ENCODE peak calls at places on chromosomes 6 and 20, in four cellular contexts. R is CD8-positive, alpha-beta T cell; M is tibial nerve; P is colonic mucosa. F is an unnamed sample.

GRCh38 chr6:31575335-31575901 is at the start of gene TNF:
- DNase-seq in R (peak; percentile 67), M (no peak), P (peak; percentile 62), F (no peak)

GRCh38 chr6:110646419-110646698 is 168.9 kb downstream of the CDK19 start:
- DNase-seq in R (no peak), M (no peak), P (no peak), F (no peak)

GRCh38 chr6:83198486-83199172 is 5.5 kb downstream of the RWDD2A start:
- DNase-seq in R (no peak), M (no peak), P (no peak), F (no peak)

GRCh38 chr6:34671801-34672656 is 24.5 kb downstream of the ILRUN start:
- DNase-seq in R (peak; percentile 75), M (no peak), P (peak; percentile 65), F (no peak)

GRCh38 chr6:162058281-162058875 is 669.2 kb downstream of the PRKN start:
- DNase-seq in R (no peak), M (no peak), P (peak; percentile 28), F (no peak)

GRCh38 chr20:24672886-24673677 is 203.7 kb downstream of the SYNDIG1 start:
- DNase-seq in R (no peak), M (no peak), P (no peak), F (no peak)

GRCh38 chr6:12298017-12298958 is 8.1 kb downstream of the EDN1 start:
- DNase-seq in R (no peak), M (no peak), P (no peak), F (no peak)

GRCh38 chr20:5448449-5449118 is 131.8 kb upstream of the PROKR2 start:
- DNase-seq in R (peak; percentile 58), M (peak; percentile 21), P (peak; percentile 59), F (no peak)

GRCh38 chr6:53395986-53396385 is 47.2 kb upstream of the ELOVL5 start:
- DNase-seq in R (no peak), M (no peak), P (no peak), F (no peak)

GRCh38 chr20:43009497-43009896 is 180.2 kb downstream of the PTPRT start:
- DNase-seq in R (no peak), M (no peak), P (no peak), F (no peak)

GRCh38 chr6:41170547-41171160 is 7.7 kb upstream of the TREM2 start:
- DNase-seq in R (no peak), M (no peak), P (no peak), F (no peak)

GRCh38 chr20:55386686-55387085 is 618.6 kb downstream of the CBLN4 start:
- DNase-seq in R (no peak), M (no peak), P (no peak), F (no peak)

GRCh38 chr6:115984809-115985208 is 75.9 kb downstream of the FRK start:
- DNase-seq in R (no peak), M (no peak), P (no peak), F (no peak)

GRCh38 chr20:50198716-50199115 is 8.1 kb downstream of the CEBPB start:
- DNase-seq in R (no peak), M (no peak), P (no peak), F (no peak)

GRCh38 chr20:48682529-48683385 is 145.0 kb downstream of the PREX1 start:
- DNase-seq in R (no peak), M (peak; percentile 52), P (peak; percentile 94), F (peak; percentile 92)

GRCh38 chr6:154429711-154430110 is 73.1 kb upstream of the IPCEF1 start:
- DNase-seq in R (no peak), M (no peak), P (no peak), F (no peak)

GRCh38 chr6:29332676-29333075 is 31.2 kb downstream of the OR14J1 start:
- DNase-seq in R (no peak), M (no peak), P (no peak), F (no peak)

GRCh38 chr20:32743237-32744112 is at the start of gene COMMD7:
- DNase-seq in R (peak; percentile 65), M (no peak), P (peak; percentile 62), F (peak; percentile 78)
- H3K4me3 ChIP-seq in R (peak within 1 kb of the TSS; percentile 74), M (peak within 1 kb of the TSS; percentile 69), P (peak within 1 kb of the TSS; percentile 80), F (peak within 1 kb of the TSS; percentile 94)

DNA sequence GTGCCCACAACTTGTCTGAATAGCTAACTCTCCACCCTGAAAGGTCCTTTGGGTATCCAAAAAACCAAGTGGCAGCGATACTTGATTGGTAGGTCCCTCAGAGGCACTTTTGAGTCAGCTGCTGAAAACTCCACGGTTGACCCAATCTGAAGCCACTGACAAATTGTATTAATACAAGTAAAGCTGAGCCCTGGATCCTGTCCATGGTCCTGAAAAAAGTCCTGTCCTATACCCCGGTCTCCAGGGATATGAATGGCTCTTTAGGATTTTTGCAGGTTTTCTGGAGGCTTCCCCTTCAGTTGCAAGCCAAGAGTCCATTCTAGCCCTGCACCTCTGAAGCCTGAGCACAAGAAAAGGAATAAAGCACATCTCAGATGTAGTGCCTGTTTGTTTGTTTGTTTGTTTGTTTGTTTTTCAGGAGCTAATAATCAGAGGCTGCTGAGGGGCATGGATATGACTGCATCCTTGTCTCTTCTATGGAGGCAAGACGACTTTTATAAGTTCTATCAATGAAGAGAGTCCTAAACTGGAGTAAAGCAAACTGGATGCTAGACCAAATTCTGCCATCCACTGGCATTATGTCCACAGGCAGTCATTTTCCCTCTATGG is 1.7 kb upstream of the SLC12A5 start:
- DNase-seq in R (no peak), M (no peak), P (peak; percentile 36), F (no peak)
- H3K27me3 ChIP-seq in R (peaks cover 18% of the 10 kb centered on the region), M (peaks cover 98% of the 10 kb centered on the region), P (peaks cover 32% of the 10 kb centered on the region), F (peaks cover 14% of the 10 kb centered on the region)

DNA sequence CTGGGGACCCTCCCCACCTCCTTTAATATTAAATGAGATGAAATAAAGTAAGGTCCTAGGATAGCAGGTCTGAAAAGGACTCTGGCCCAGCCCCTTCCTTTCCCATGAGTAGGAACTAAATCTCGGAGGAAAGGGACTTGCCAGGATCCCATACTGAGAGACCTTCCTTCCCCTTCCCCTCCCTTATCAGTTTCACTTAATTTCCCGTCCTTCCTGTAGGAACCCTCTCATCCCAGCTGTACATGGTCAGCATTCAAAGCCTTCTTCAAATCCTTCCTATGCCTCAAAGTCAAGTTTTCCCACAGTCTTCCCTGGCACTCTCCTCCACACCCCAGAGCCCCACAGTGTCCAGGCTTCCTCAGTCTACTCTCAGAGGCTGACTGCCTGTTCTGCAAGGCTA is 71.3 kb upstream of the MYL9 start:
- DNase-seq in R (no peak), M (no peak), P (no peak), F (no peak)
- H3K27ac ChIP-seq in R (no peak overlapping the region), M (peak overlapping the region; percentile 56), P (peak overlapping the region; percentile 5), F (peak overlapping the region; percentile 42)

DNA sequence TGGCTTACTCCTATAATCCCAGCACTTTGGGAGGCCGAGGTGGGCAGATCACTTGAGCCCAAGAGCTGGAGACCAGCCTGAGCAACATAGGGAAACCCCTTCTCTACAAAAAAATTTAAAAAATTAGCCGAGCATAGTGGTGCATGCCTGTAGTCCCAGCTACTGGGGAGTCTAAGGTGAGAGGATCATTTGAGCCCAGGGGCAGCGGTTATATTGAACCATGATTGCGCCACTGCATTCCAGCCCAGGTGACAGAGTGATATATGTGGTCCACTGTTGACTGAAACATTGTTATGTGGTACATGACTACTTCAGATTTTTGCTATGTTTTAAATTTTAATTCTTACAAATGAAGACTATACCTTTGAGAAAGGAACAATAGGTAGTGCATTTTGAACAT is 35.7 kb downstream of the MAPK14 start:
- DNase-seq in R (no peak), M (no peak), P (no peak), F (no peak)
- H3K4me3 ChIP-seq in R (no peak overlapping the region), M (no peak overlapping the region), P (no peak overlapping the region), F (no peak overlapping the region)

GRCh38 chr20:64192406-64192805 is 28.2 kb downstream of the MYT1 start:
- DNase-seq in R (no peak), M (no peak), P (no peak), F (no peak)
- H3K27me3 ChIP-seq in R (no peaks in the 10 kb centered on the region), M (peaks cover 4% of the 10 kb centered on the region), P (no peaks in the 10 kb centered on the region), F (no peaks in the 10 kb centered on the region)

GRCh38 chr6:139519571-139520031 is 145.2 kb upstream of the CITED2 start:
- DNase-seq in R (no peak), M (no peak), P (no peak), F (no peak)
- H3K27ac ChIP-seq in R (no peak overlapping the region), M (no peak overlapping the region), P (no peak overlapping the region), F (no peak overlapping the region)

GRCh38 chr6:85864453-85865401 is 222.0 kb upstream of the SYNCRIP start:
- DNase-seq in R (no peak), M (no peak), P (no peak), F (no peak)
- H3K4me3 ChIP-seq in R (no peak overlapping the region), M (no peak overlapping the region), P (no peak overlapping the region), F (peak overlapping the region; percentile 45)